ENCODE peak calls at places on chromosomes 12 and 14, in ten cellular contexts. S is ecto neural progenitor cell, P is M059J, U is fibroblast of mammary gland, A is AG09309, D is stromal cell of bone marrow, T is NCI-H187 treated with DMSO at 0.1 percent for 48 hours, X is D341Med, I is lung microvascular endothelial cell, E is transverse colon. Z is an unnamed sample.

GRCh38 chr12:45543887-45544286 is 185.6 kb upstream of the ARID2 start:
- DNase-seq in S (no peak), P (peak; percentile 68), U (peak; percentile 87), A (peak; percentile 51), D (peak; percentile 79), T (peak; percentile 37), X (peak; percentile 79), I (peak; percentile 82), E (peak; percentile 39), Z (peak; percentile 76)

GRCh38 chr14:38255408-38255672 is 553 bp downstream of the CLEC14A start:
- DNase-seq in S (no peak), P (no peak), U (no peak), A (no peak), D (no peak), T (no peak), X (no peak), I (no peak), E (no peak), Z (no peak)

GRCh38 chr12:99918003-99918402 is 66.7 kb downstream of the ANKS1B start:
- DNase-seq in S (no peak), P (no peak), U (peak; percentile 97), A (no peak), D (peak; percentile 36), T (no peak), X (no peak), I (no peak), E (no peak), Z (no peak)

GRCh38 chr12:104132351-104132956 is 5.6 kb downstream of the NFYB start:
- DNase-seq in S (no peak), P (no peak), U (no peak), A (no peak), D (no peak), T (no peak), X (no peak), I (peak; percentile 8), E (no peak), Z (no peak)

GRCh38 chr12:30417697-30418231 is 277.9 kb downstream of the IPO8 start:
- DNase-seq in S (no peak), P (peak; percentile 87), U (peak; percentile 99), A (peak; percentile 23), D (peak; percentile 97), T (no peak), X (no peak), I (no peak), E (peak; percentile 8), Z (peak; percentile 86)

GRCh38 chr12:26431211-26431610 is 235.8 kb downstream of the SSPN start:
- DNase-seq in S (no peak), P (no peak), U (no peak), A (no peak), D (no peak), T (no peak), X (no peak), I (no peak), E (no peak), Z (no peak)

GRCh38 chr12:41576925-41577324 is 388.8 kb downstream of the PDZRN4 start:
- DNase-seq in S (no peak), P (no peak), U (no peak), A (no peak), D (no peak), T (no peak), X (no peak), I (no peak), E (no peak), Z (no peak)

GRCh38 chr12:109539508-109539907 is 33.8 kb downstream of the MMAB start:
- DNase-seq in S (no peak), P (peak; percentile 76), U (peak; percentile 75), A (no peak), D (peak; percentile 12), T (no peak), X (no peak), I (no peak), E (no peak), Z (peak; percentile 80)

GRCh38 chr12:8823565-8824300 is 1.3 kb downstream of the A2ML1 start:
- DNase-seq in S (peak; percentile 80), P (no peak), U (peak; percentile 16), A (no peak), D (no peak), T (no peak), X (no peak), I (peak; percentile 65), E (no peak), Z (peak; percentile 10)

GRCh38 chr12:108621161-108621560 is 12.5 kb downstream of the SELPLG start:
- DNase-seq in S (no peak), P (no peak), U (no peak), A (no peak), D (no peak), T (no peak), X (no peak), I (peak; percentile 82), E (no peak), Z (no peak)

GRCh38 chr14:20569066-20569465 is 8.2 kb upstream of the RNASE9 start:
- DNase-seq in S (no peak), P (no peak), U (no peak), A (no peak), D (no peak), T (no peak), X (no peak), I (no peak), E (no peak), Z (no peak)

GRCh38 chr14:68941820-68942219 is 37.3 kb downstream of the ACTN1 start:
- DNase-seq in S (peak; percentile 67), P (peak; percentile 99), U (peak; percentile 73), A (peak; percentile 91), D (peak; percentile 80), T (no peak), X (no peak), I (peak; percentile 80), E (peak; percentile 53), Z (peak; percentile 100)

Z was measured in EL.